ENCODE peak calls at places on chromosomes 4 and X, in ten cellular contexts. One of them, this sample, is unnamed.

GRCh38 chr4:107835409-107835808 is 10.7 kb downstream of the SGMS2 start:
- DNase-seq in cardiac fibroblast: no peak
- DNase-seq in psoas muscle: no peak
- DNase-seq in progenitor cell of endocrine pancreas: no peak
- DNase-seq in AG20443: peak; percentile 44
- DNase-seq in NCI-H2107: no peak
- DNase-seq in NCI-H1048: no peak
- DNase-seq in D341Med: no peak
- DNase-seq in GM12892: no peak
- DNase-seq in lung: no peak
- DNase-seq in this sample: no peak

GRCh38 chr4:14446311-14446710 is 556.0 kb upstream of the CPEB2 start:
- DNase-seq in cardiac fibroblast: peak; percentile 6
- DNase-seq in psoas muscle: no peak
- DNase-seq in progenitor cell of endocrine pancreas: no peak
- DNase-seq in AG20443: no peak
- DNase-seq in NCI-H2107: no peak
- DNase-seq in NCI-H1048: no peak
- DNase-seq in D341Med: no peak
- DNase-seq in GM12892: no peak
- DNase-seq in lung: no peak
- DNase-seq in this sample: no peak

GRCh38 chr4:20882500-20882899 is 182.2 kb downstream of the PACRGL start:
- DNase-seq in cardiac fibroblast: no peak
- DNase-seq in psoas muscle: no peak
- DNase-seq in progenitor cell of endocrine pancreas: no peak
- DNase-seq in AG20443: no peak
- DNase-seq in NCI-H2107: no peak
- DNase-seq in NCI-H1048: no peak
- DNase-seq in D341Med: no peak
- DNase-seq in GM12892: no peak
- DNase-seq in lung: no peak
- DNase-seq in this sample: no peak

GRCh38 chrX:19832186-19832965 is 55.0 kb downstream of the SH3KBP1 start:
- DNase-seq in cardiac fibroblast: no peak
- DNase-seq in psoas muscle: no peak
- DNase-seq in progenitor cell of endocrine pancreas: no peak
- DNase-seq in AG20443: no peak
- DNase-seq in NCI-H2107: no peak
- DNase-seq in NCI-H1048: no peak
- DNase-seq in D341Med: peak; percentile 60
- DNase-seq in GM12892: no peak
- DNase-seq in lung: no peak
- DNase-seq in this sample: no peak

GRCh38 chr4:75919914-75920313 is 17.7 kb upstream of the PPEF2 start:
- DNase-seq in cardiac fibroblast: peak; percentile 85
- DNase-seq in psoas muscle: no peak
- DNase-seq in progenitor cell of endocrine pancreas: no peak
- DNase-seq in AG20443: peak; percentile 46
- DNase-seq in NCI-H2107: no peak
- DNase-seq in NCI-H1048: no peak
- DNase-seq in D341Med: no peak
- DNase-seq in GM12892: no peak
- DNase-seq in lung: no peak
- DNase-seq in this sample: no peak

GRCh38 chr4:2172627-2173231 is 69.2 kb downstream of the HAUS3 start:
- DNase-seq in cardiac fibroblast: no peak
- DNase-seq in psoas muscle: no peak
- DNase-seq in progenitor cell of endocrine pancreas: no peak
- DNase-seq in AG20443: no peak
- DNase-seq in NCI-H2107: no peak
- DNase-seq in NCI-H1048: no peak
- DNase-seq in D341Med: no peak
- DNase-seq in GM12892: no peak
- DNase-seq in lung: no peak
- DNase-seq in this sample: no peak

GRCh38 chr4:144574509-144574908 is 71.4 kb upstream of the HHIP start:
- DNase-seq in cardiac fibroblast: no peak
- DNase-seq in psoas muscle: no peak
- DNase-seq in progenitor cell of endocrine pancreas: no peak
- DNase-seq in AG20443: no peak
- DNase-seq in NCI-H2107: no peak
- DNase-seq in NCI-H1048: no peak
- DNase-seq in D341Med: no peak
- DNase-seq in GM12892: no peak
- DNase-seq in lung: no peak
- DNase-seq in this sample: no peak

GRCh38 chr4:143606470-143606869 is 93.0 kb downstream of the SMARCA5 start:
- DNase-seq in cardiac fibroblast: no peak
- DNase-seq in psoas muscle: no peak
- DNase-seq in progenitor cell of endocrine pancreas: no peak
- DNase-seq in AG20443: no peak
- DNase-seq in NCI-H2107: no peak
- DNase-seq in NCI-H1048: no peak
- DNase-seq in D341Med: no peak
- DNase-seq in GM12892: no peak
- DNase-seq in lung: no peak
- DNase-seq in this sample: no peak

GRCh38 chr4:176262243-176262642 is 6.8 kb downstream of the ASB5 start:
- DNase-seq in cardiac fibroblast: no peak
- DNase-seq in psoas muscle: no peak
- DNase-seq in progenitor cell of endocrine pancreas: no peak
- DNase-seq in AG20443: no peak
- DNase-seq in NCI-H2107: no peak
- DNase-seq in NCI-H1048: no peak
- DNase-seq in D341Med: no peak
- DNase-seq in GM12892: no peak
- DNase-seq in lung: no peak
- DNase-seq in this sample: no peak

GRCh38 chr4:109702950-109703663 is at the start of gene CASP6:
- DNase-seq in cardiac fibroblast: peak; percentile 78
- DNase-seq in psoas muscle: peak; percentile 87
- DNase-seq in progenitor cell of endocrine pancreas: peak; percentile 75
- DNase-seq in AG20443: peak; percentile 92
- DNase-seq in NCI-H2107: peak; percentile 17
- DNase-seq in NCI-H1048: peak; percentile 63
- DNase-seq in D341Med: peak; percentile 88
- DNase-seq in GM12892: peak; percentile 70
- DNase-seq in lung: peak; percentile 85
- DNase-seq in this sample: peak; percentile 83

GRCh38 chr4:184949020-184949419 is 69.3 kb upstream of the HELT start:
- DNase-seq in cardiac fibroblast: no peak
- DNase-seq in psoas muscle: no peak
- DNase-seq in progenitor cell of endocrine pancreas: no peak
- DNase-seq in AG20443: no peak
- DNase-seq in NCI-H2107: no peak
- DNase-seq in NCI-H1048: no peak
- DNase-seq in D341Med: no peak
- DNase-seq in GM12892: no peak
- DNase-seq in lung: no peak
- DNase-seq in this sample: no peak

GRCh38 chr4:8542776-8543525 is 37.2 kb upstream of the GPR78 start:
- DNase-seq in cardiac fibroblast: no peak
- DNase-seq in psoas muscle: no peak
- DNase-seq in progenitor cell of endocrine pancreas: no peak
- DNase-seq in AG20443: peak; percentile 79
- DNase-seq in NCI-H2107: no peak
- DNase-seq in NCI-H1048: no peak
- DNase-seq in D341Med: no peak
- DNase-seq in GM12892: peak; percentile 2
- DNase-seq in lung: no peak
- DNase-seq in this sample: no peak

GRCh38 chr4:6071959-6072720 is 53.9 kb upstream of the C4orf50 start:
- DNase-seq in cardiac fibroblast: no peak
- DNase-seq in psoas muscle: no peak
- DNase-seq in progenitor cell of endocrine pancreas: no peak
- DNase-seq in AG20443: no peak
- DNase-seq in NCI-H2107: peak; percentile 13
- DNase-seq in NCI-H1048: no peak
- DNase-seq in D341Med: no peak
- DNase-seq in GM12892: no peak
- DNase-seq in lung: no peak
- DNase-seq in this sample: no peak

GRCh38 chr4:86184216-86184915 is 175.5 kb downstream of the MAPK10 start:
- DNase-seq in cardiac fibroblast: no peak
- DNase-seq in psoas muscle: no peak
- DNase-seq in progenitor cell of endocrine pancreas: no peak
- DNase-seq in AG20443: peak; percentile 7
- DNase-seq in NCI-H2107: no peak
- DNase-seq in NCI-H1048: no peak
- DNase-seq in D341Med: no peak
- DNase-seq in GM12892: no peak
- DNase-seq in lung: no peak
- DNase-seq in this sample: no peak

GRCh38 chr4:150782921-150783320 is 201.0 kb downstream of the MAB21L2 start:
- DNase-seq in cardiac fibroblast: peak; percentile 21
- DNase-seq in psoas muscle: no peak
- DNase-seq in progenitor cell of endocrine pancreas: no peak
- DNase-seq in AG20443: no peak
- DNase-seq in NCI-H2107: no peak
- DNase-seq in NCI-H1048: no peak
- DNase-seq in D341Med: peak; percentile 21
- DNase-seq in GM12892: no peak
- DNase-seq in lung: no peak
- DNase-seq in this sample: no peak

GRCh38 chr4:123415977-123416376 is 19.4 kb downstream of the SPRY1 start:
- DNase-seq in cardiac fibroblast: peak; percentile 70
- DNase-seq in psoas muscle: no peak
- DNase-seq in progenitor cell of endocrine pancreas: no peak
- DNase-seq in AG20443: peak; percentile 38
- DNase-seq in NCI-H2107: no peak
- DNase-seq in NCI-H1048: no peak
- DNase-seq in D341Med: no peak
- DNase-seq in GM12892: no peak
- DNase-seq in lung: no peak
- DNase-seq in this sample: no peak

GRCh38 chr4:77002321-77002720 is 52.8 kb downstream of the SEPTIN11 start:
- DNase-seq in cardiac fibroblast: peak; percentile 54
- DNase-seq in psoas muscle: no peak
- DNase-seq in progenitor cell of endocrine pancreas: no peak
- DNase-seq in AG20443: no peak
- DNase-seq in NCI-H2107: no peak
- DNase-seq in NCI-H1048: no peak
- DNase-seq in D341Med: no peak
- DNase-seq in GM12892: no peak
- DNase-seq in lung: no peak
- DNase-seq in this sample: no peak

GRCh38 chr4:37981844-37982720 is 21.9 kb downstream of the PTTG2 start:
- DNase-seq in cardiac fibroblast: peak; percentile 33
- DNase-seq in psoas muscle: no peak
- DNase-seq in progenitor cell of endocrine pancreas: no peak
- DNase-seq in AG20443: peak; percentile 35
- DNase-seq in NCI-H2107: no peak
- DNase-seq in NCI-H1048: no peak
- DNase-seq in D341Med: no peak
- DNase-seq in GM12892: no peak
- DNase-seq in lung: no peak
- DNase-seq in this sample: no peak

GRCh38 chr4:70365479-70365878 is 4.9 kb downstream of the SMR3A start:
- DNase-seq in cardiac fibroblast: peak; percentile 0
- DNase-seq in psoas muscle: no peak
- DNase-seq in progenitor cell of endocrine pancreas: no peak
- DNase-seq in AG20443: no peak
- DNase-seq in NCI-H2107: no peak
- DNase-seq in NCI-H1048: peak; percentile 10
- DNase-seq in D341Med: no peak
- DNase-seq in GM12892: no peak
- DNase-seq in lung: no peak
- DNase-seq in this sample: no peak

GRCh38 chr4:8871417-8872401 is at the start of gene HMX1:
- DNase-seq in cardiac fibroblast: no peak
- DNase-seq in psoas muscle: peak; percentile 28
- DNase-seq in progenitor cell of endocrine pancreas: peak; percentile 50
- DNase-seq in AG20443: peak; percentile 61
- DNase-seq in NCI-H2107: no peak
- DNase-seq in NCI-H1048: peak; percentile 62
- DNase-seq in D341Med: peak; percentile 73
- DNase-seq in GM12892: no peak
- DNase-seq in lung: no peak
- DNase-seq in this sample: no peak

GRCh38 chrX:264634-265455 is 16.3 kb upstream of the PLCXD1 start:
- DNase-seq in cardiac fibroblast: peak; percentile 48
- DNase-seq in psoas muscle: no peak
- DNase-seq in progenitor cell of endocrine pancreas: no peak
- DNase-seq in AG20443: no peak
- DNase-seq in NCI-H2107: no peak
- DNase-seq in NCI-H1048: no peak
- DNase-seq in D341Med: no peak
- DNase-seq in GM12892: no peak
- DNase-seq in lung: no peak
- DNase-seq in this sample: no peak

GRCh38 chrX:1398431-1399340 is 6.8 kb upstream of the SLC25A6 start:
- DNase-seq in cardiac fibroblast: peak; percentile 42
- DNase-seq in psoas muscle: peak; percentile 18
- DNase-seq in progenitor cell of endocrine pancreas: no peak
- DNase-seq in AG20443: no peak
- DNase-seq in NCI-H2107: no peak
- DNase-seq in NCI-H1048: no peak
- DNase-seq in D341Med: peak; percentile 17
- DNase-seq in GM12892: no peak
- DNase-seq in lung: no peak
- DNase-seq in this sample: no peak

GRCh38 chrX:13064599-13065143 is 20.3 kb upstream of the FAM9C start:
- DNase-seq in cardiac fibroblast: peak; percentile 84
- DNase-seq in psoas muscle: no peak
- DNase-seq in progenitor cell of endocrine pancreas: no peak
- DNase-seq in AG20443: peak; percentile 52
- DNase-seq in NCI-H2107: no peak
- DNase-seq in NCI-H1048: no peak
- DNase-seq in D341Med: no peak
- DNase-seq in GM12892: no peak
- DNase-seq in lung: no peak
- DNase-seq in this sample: peak; percentile 47

GRCh38 chr4:21512351-21512750 is 436.2 kb downstream of the KCNIP4 start:
- DNase-seq in cardiac fibroblast: peak; percentile 59
- DNase-seq in psoas muscle: no peak
- DNase-seq in progenitor cell of endocrine pancreas: no peak
- DNase-seq in AG20443: peak; percentile 27
- DNase-seq in NCI-H2107: no peak
- DNase-seq in NCI-H1048: peak; percentile 29
- DNase-seq in D341Med: peak; percentile 55
- DNase-seq in GM12892: no peak
- DNase-seq in lung: no peak
- DNase-seq in this sample: no peak

GRCh38 chrX:37371578-37371981 is 22.4 kb downstream of the PRRG1 start:
- DNase-seq in cardiac fibroblast: no peak
- DNase-seq in psoas muscle: peak; percentile 37
- DNase-seq in progenitor cell of endocrine pancreas: no peak
- DNase-seq in AG20443: peak; percentile 5
- DNase-seq in NCI-H2107: no peak
- DNase-seq in NCI-H1048: no peak
- DNase-seq in D341Med: no peak
- DNase-seq in GM12892: no peak
- DNase-seq in lung: no peak
- DNase-seq in this sample: no peak

GRCh38 chr4:24979554-24979953 is 51.2 kb downstream of the LGI2 start:
- DNase-seq in cardiac fibroblast: peak; percentile 74
- DNase-seq in psoas muscle: no peak
- DNase-seq in progenitor cell of endocrine pancreas: no peak
- DNase-seq in AG20443: peak; percentile 49
- DNase-seq in NCI-H2107: no peak
- DNase-seq in NCI-H1048: no peak
- DNase-seq in D341Med: no peak
- DNase-seq in GM12892: no peak
- DNase-seq in lung: peak; percentile 49
- DNase-seq in this sample: peak; percentile 73

GRCh38 chr4:136847881-136848621 is 684.2 kb downstream of the PCDH18 start:
- DNase-seq in cardiac fibroblast: no peak
- DNase-seq in psoas muscle: no peak
- DNase-seq in progenitor cell of endocrine pancreas: no peak
- DNase-seq in AG20443: no peak
- DNase-seq in NCI-H2107: no peak
- DNase-seq in NCI-H1048: no peak
- DNase-seq in D341Med: no peak
- DNase-seq in GM12892: no peak
- DNase-seq in lung: no peak
- DNase-seq in this sample: no peak

GRCh38 chr4:138499627-138500026 is 257.5 kb upstream of the SLC7A11 start:
- DNase-seq in cardiac fibroblast: no peak
- DNase-seq in psoas muscle: no peak
- DNase-seq in progenitor cell of endocrine pancreas: no peak
- DNase-seq in AG20443: no peak
- DNase-seq in NCI-H2107: no peak
- DNase-seq in NCI-H1048: no peak
- DNase-seq in D341Med: no peak
- DNase-seq in GM12892: no peak
- DNase-seq in lung: no peak
- DNase-seq in this sample: no peak

This sample was measured in uterus.